ENCODE peak calls at places on chromosome 3, in nine cellular contexts. One of them, this sample, is unnamed.

GRCh38 chr3:25592510-25592968 is 72.2 kb downstream of the TOP2B start:
- DNase-seq in hippocampal formation: no peak
- DNase-seq in AG04449: peak
- DNase-seq in HS-5: no peak
- DNase-seq in endothelial cell: no peak
- DNase-seq in stomach: no peak
- DNase-seq in HuH-7: peak
- DNase-seq in IMR-90: peak
- DNase-seq in mammary epithelial cell: peak
- DNase-seq in this sample: no peak

GRCh38 chr3:127990051-127990450 is 62.2 kb upstream of the SEC61A1 start:
- DNase-seq in hippocampal formation: no peak
- DNase-seq in AG04449: no peak
- DNase-seq in HS-5: no peak
- DNase-seq in endothelial cell: no peak
- DNase-seq in stomach: no peak
- DNase-seq in HuH-7: no peak
- DNase-seq in IMR-90: no peak
- DNase-seq in mammary epithelial cell: no peak
- DNase-seq in this sample: no peak

GRCh38 chr3:29285356-29286070 is 4.6 kb downstream of the RBMS3 start:
- DNase-seq in hippocampal formation: no peak
- DNase-seq in AG04449: no peak
- DNase-seq in HS-5: peak
- DNase-seq in endothelial cell: no peak
- DNase-seq in stomach: no peak
- DNase-seq in HuH-7: no peak
- DNase-seq in IMR-90: peak
- DNase-seq in mammary epithelial cell: peak
- DNase-seq in this sample: no peak

GRCh38 chr3:56689303-56689702 is 6.2 kb upstream of the TASOR start:
- DNase-seq in hippocampal formation: no peak
- DNase-seq in AG04449: no peak
- DNase-seq in HS-5: no peak
- DNase-seq in endothelial cell: no peak
- DNase-seq in stomach: no peak
- DNase-seq in HuH-7: no peak
- DNase-seq in IMR-90: no peak
- DNase-seq in mammary epithelial cell: no peak
- DNase-seq in this sample: no peak

GRCh38 chr3:114464548-114464947 is 170.7 kb downstream of the TIGIT start:
- DNase-seq in hippocampal formation: no peak
- DNase-seq in AG04449: no peak
- DNase-seq in HS-5: no peak
- DNase-seq in endothelial cell: no peak
- DNase-seq in stomach: no peak
- DNase-seq in HuH-7: no peak
- DNase-seq in IMR-90: no peak
- DNase-seq in mammary epithelial cell: no peak
- DNase-seq in this sample: no peak

GRCh38 chr3:14740983-14741382 is 66.0 kb downstream of the C3orf20 start:
- DNase-seq in hippocampal formation: no peak
- DNase-seq in AG04449: no peak
- DNase-seq in HS-5: no peak
- DNase-seq in endothelial cell: no peak
- DNase-seq in stomach: no peak
- DNase-seq in HuH-7: no peak
- DNase-seq in IMR-90: no peak
- DNase-seq in mammary epithelial cell: no peak
- DNase-seq in this sample: no peak

GRCh38 chr3:89955141-89955540 is 847.7 kb downstream of the EPHA3 start:
- DNase-seq in hippocampal formation: no peak
- DNase-seq in AG04449: no peak
- DNase-seq in HS-5: no peak
- DNase-seq in endothelial cell: no peak
- DNase-seq in stomach: no peak
- DNase-seq in HuH-7: peak
- DNase-seq in IMR-90: no peak
- DNase-seq in mammary epithelial cell: no peak
- DNase-seq in this sample: no peak

GRCh38 chr3:160968731-160969130 is 136.4 kb downstream of the B3GALNT1 start:
- DNase-seq in hippocampal formation: no peak
- DNase-seq in AG04449: peak
- DNase-seq in HS-5: no peak
- DNase-seq in endothelial cell: no peak
- DNase-seq in stomach: no peak
- DNase-seq in HuH-7: no peak
- DNase-seq in IMR-90: peak
- DNase-seq in mammary epithelial cell: no peak
- DNase-seq in this sample: peak

GRCh38 chr3:124888482-124889441 is 1.6 kb upstream of the ITGB5 start:
- DNase-seq in hippocampal formation: no peak
- DNase-seq in AG04449: no peak
- DNase-seq in HS-5: no peak
- DNase-seq in endothelial cell: no peak
- DNase-seq in stomach: no peak
- DNase-seq in HuH-7: no peak
- DNase-seq in IMR-90: no peak
- DNase-seq in mammary epithelial cell: no peak
- DNase-seq in this sample: peak

GRCh38 chr3:186108106-186108940 is 566 bp downstream of the ETV5 start:
- DNase-seq in hippocampal formation: no peak
- DNase-seq in AG04449: no peak
- DNase-seq in HS-5: no peak
- DNase-seq in endothelial cell: peak
- DNase-seq in stomach: no peak
- DNase-seq in HuH-7: peak
- DNase-seq in IMR-90: peak
- DNase-seq in mammary epithelial cell: peak
- DNase-seq in this sample: peak

GRCh38 chr3:148233403-148233802 is 464.3 kb upstream of the AGTR1 start:
- DNase-seq in hippocampal formation: no peak
- DNase-seq in AG04449: no peak
- DNase-seq in HS-5: peak
- DNase-seq in endothelial cell: no peak
- DNase-seq in stomach: no peak
- DNase-seq in HuH-7: no peak
- DNase-seq in IMR-90: peak
- DNase-seq in mammary epithelial cell: no peak
- DNase-seq in this sample: no peak

GRCh38 chr3:186283651-186284445 is 78.2 kb downstream of the DGKG start:
- DNase-seq in hippocampal formation: no peak
- DNase-seq in AG04449: peak
- DNase-seq in HS-5: peak
- DNase-seq in endothelial cell: no peak
- DNase-seq in stomach: no peak
- DNase-seq in HuH-7: no peak
- DNase-seq in IMR-90: peak
- DNase-seq in mammary epithelial cell: peak
- DNase-seq in this sample: peak

GRCh38 chr3:1082024-1082633 is 10.7 kb upstream of the CNTN6 start:
- DNase-seq in hippocampal formation: peak
- DNase-seq in AG04449: no peak
- DNase-seq in HS-5: no peak
- DNase-seq in endothelial cell: no peak
- DNase-seq in stomach: peak
- DNase-seq in HuH-7: peak
- DNase-seq in IMR-90: peak
- DNase-seq in mammary epithelial cell: peak
- DNase-seq in this sample: no peak

GRCh38 chr3:123661973-123662372 is 77.1 kb upstream of the HACD2 start:
- DNase-seq in hippocampal formation: no peak
- DNase-seq in AG04449: no peak
- DNase-seq in HS-5: no peak
- DNase-seq in endothelial cell: no peak
- DNase-seq in stomach: no peak
- DNase-seq in HuH-7: no peak
- DNase-seq in IMR-90: no peak
- DNase-seq in mammary epithelial cell: no peak
- DNase-seq in this sample: no peak

GRCh38 chr3:130539005-130539404 is 22.0 kb downstream of the COL6A6 start:
- DNase-seq in hippocampal formation: no peak
- DNase-seq in AG04449: no peak
- DNase-seq in HS-5: no peak
- DNase-seq in endothelial cell: peak
- DNase-seq in stomach: peak
- DNase-seq in HuH-7: peak
- DNase-seq in IMR-90: peak
- DNase-seq in mammary epithelial cell: peak
- DNase-seq in this sample: no peak

GRCh38 chr3:25665646-25666136 is 984 bp upstream of the TOP2B start:
- DNase-seq in hippocampal formation: no peak
- DNase-seq in AG04449: no peak
- DNase-seq in HS-5: no peak
- DNase-seq in endothelial cell: no peak
- DNase-seq in stomach: no peak
- DNase-seq in HuH-7: no peak
- DNase-seq in IMR-90: no peak
- DNase-seq in mammary epithelial cell: no peak
- DNase-seq in this sample: no peak

GRCh38 chr3:143207338-143207961 is 87.9 kb downstream of the CHST2 start:
- DNase-seq in hippocampal formation: no peak
- DNase-seq in AG04449: peak
- DNase-seq in HS-5: no peak
- DNase-seq in endothelial cell: no peak
- DNase-seq in stomach: no peak
- DNase-seq in HuH-7: no peak
- DNase-seq in IMR-90: peak
- DNase-seq in mammary epithelial cell: peak
- DNase-seq in this sample: peak

GRCh38 chr3:182384182-182384581 is 409.1 kb upstream of the ATP11B start:
- DNase-seq in hippocampal formation: no peak
- DNase-seq in AG04449: no peak
- DNase-seq in HS-5: no peak
- DNase-seq in endothelial cell: no peak
- DNase-seq in stomach: no peak
- DNase-seq in HuH-7: no peak
- DNase-seq in IMR-90: no peak
- DNase-seq in mammary epithelial cell: no peak
- DNase-seq in this sample: no peak

GRCh38 chr3:53044371-53045106 is 1.3 kb downstream of the SFMBT1 start:
- DNase-seq in hippocampal formation: peak
- DNase-seq in AG04449: no peak
- DNase-seq in HS-5: peak
- DNase-seq in endothelial cell: peak
- DNase-seq in stomach: peak
- DNase-seq in HuH-7: no peak
- DNase-seq in IMR-90: peak
- DNase-seq in mammary epithelial cell: peak
- DNase-seq in this sample: peak

GRCh38 chr3:157073810-157074209 is 86.1 kb downstream of the CCNL1 start:
- DNase-seq in hippocampal formation: no peak
- DNase-seq in AG04449: no peak
- DNase-seq in HS-5: no peak
- DNase-seq in endothelial cell: no peak
- DNase-seq in stomach: no peak
- DNase-seq in HuH-7: no peak
- DNase-seq in IMR-90: peak
- DNase-seq in mammary epithelial cell: peak
- DNase-seq in this sample: no peak

GRCh38 chr3:170154084-170154483 is 27.4 kb downstream of the PHC3 start:
- DNase-seq in hippocampal formation: no peak
- DNase-seq in AG04449: no peak
- DNase-seq in HS-5: no peak
- DNase-seq in endothelial cell: no peak
- DNase-seq in stomach: no peak
- DNase-seq in HuH-7: no peak
- DNase-seq in IMR-90: peak
- DNase-seq in mammary epithelial cell: no peak
- DNase-seq in this sample: peak

GRCh38 chr3:129708328-129708861 is 101.9 kb upstream of the PLXND1 start:
- DNase-seq in hippocampal formation: no peak
- DNase-seq in AG04449: no peak
- DNase-seq in HS-5: no peak
- DNase-seq in endothelial cell: no peak
- DNase-seq in stomach: no peak
- DNase-seq in HuH-7: no peak
- DNase-seq in IMR-90: no peak
- DNase-seq in mammary epithelial cell: no peak
- DNase-seq in this sample: peak

GRCh38 chr3:122799322-122799721 is 4.5 kb downstream of the SLC49A4 start:
- DNase-seq in hippocampal formation: no peak
- DNase-seq in AG04449: no peak
- DNase-seq in HS-5: no peak
- DNase-seq in endothelial cell: no peak
- DNase-seq in stomach: no peak
- DNase-seq in HuH-7: no peak
- DNase-seq in IMR-90: no peak
- DNase-seq in mammary epithelial cell: no peak
- DNase-seq in this sample: no peak

GRCh38 chr3:17544632-17545031 is 197.8 kb downstream of the TBC1D5 start:
- DNase-seq in hippocampal formation: no peak
- DNase-seq in AG04449: no peak
- DNase-seq in HS-5: no peak
- DNase-seq in endothelial cell: no peak
- DNase-seq in stomach: no peak
- DNase-seq in HuH-7: no peak
- DNase-seq in IMR-90: peak
- DNase-seq in mammary epithelial cell: no peak
- DNase-seq in this sample: no peak

This sample was measured in osteoblast.